ENCODE peak calls at places on chromosomes 2 and 18, in ten cellular contexts. B, C, P, V, D, W, J, F, N and G are unnamed samples. For H3K4me1, the result is how much of the 10 kb centered on the place peaks cover.

GRCh38 chr2:177758591-177759371 is 313.8 kb downstream of the PDE11A start:
- DNase-seq in B (peak), C (peak), P (no peak), V (no peak), D (peak), W (no peak), J (no peak), F (no peak), N (no peak), G (peak)

GRCh38 chr2:28624798-28625701 is 126.6 kb upstream of the PPP1CB start:
- DNase-seq in B (peak), C (peak), P (peak), V (peak), D (no peak), W (peak), J (peak), F (peak), N (no peak), G (no peak)

GRCh38 chr18:23143059-23143831 is 8.0 kb downstream of the CABLES1 start:
- DNase-seq in B (no peak), C (no peak), P (no peak), V (no peak), D (peak), W (no peak), J (peak), F (no peak), N (no peak), G (no peak)

GRCh38 chr2:77521931-77522470 is at the start of gene LRRTM4:
- DNase-seq in B (no peak), C (peak), P (no peak), V (no peak), D (no peak), W (no peak), J (no peak), F (no peak), N (no peak), G (no peak)

GRCh38 chr2:80022018-80022417 is 282.5 kb downstream of the LRRTM1 start:
- DNase-seq in B (no peak), C (no peak), P (no peak), V (no peak), D (no peak), W (no peak), J (no peak), F (no peak), N (no peak), G (no peak)

GRCh38 chr2:69185807-69186206 is 172.8 kb downstream of the ANTXR1 start:
- DNase-seq in B (no peak), C (no peak), P (no peak), V (no peak), D (no peak), W (no peak), J (no peak), F (no peak), N (no peak), G (no peak)

GRCh38 chr2:106269591-106270291 is 75.6 kb upstream of the UXS1 start:
- DNase-seq in B (no peak), C (peak), P (no peak), V (peak), D (no peak), W (no peak), J (peak), F (peak), N (peak), G (no peak)

GRCh38 chr2:101644842-101645383 is 52.6 kb upstream of the MAP4K4 start:
- DNase-seq in B (no peak), C (no peak), P (no peak), V (no peak), D (no peak), W (no peak), J (no peak), F (no peak), N (no peak), G (no peak)

GRCh38 chr2:122412360-122412759 is 656.9 kb downstream of the TSN start:
- DNase-seq in B (no peak), C (no peak), P (no peak), V (no peak), D (no peak), W (no peak), J (no peak), F (no peak), N (no peak), G (no peak)

GRCh38 chr2:208254871-208255556 is at the start of gene IDH1:
- DNase-seq in B (peak), C (peak), P (peak), V (peak), D (peak), W (peak), J (peak), F (peak), N (peak), G (peak)

GRCh38 chr18:46439037-46439436 is 218.0 kb downstream of the LOXHD1 start:
- DNase-seq in B (no peak), C (no peak), P (no peak), V (no peak), D (no peak), W (no peak), J (no peak), F (no peak), N (no peak), G (no peak)

GRCh38 chr2:25161055-25161781 is 7.2 kb downstream of the POMC start:
- DNase-seq in B (no peak), C (peak), P (no peak), V (peak), D (no peak), W (peak), J (no peak), F (peak), N (no peak), G (peak)

GRCh38 chr18:5298156-5298852 is 2.8 kb upstream of the ZBTB14 start:
- DNase-seq in B (peak), C (no peak), P (no peak), V (no peak), D (no peak), W (no peak), J (no peak), F (no peak), N (no peak), G (no peak)

GRCh38 chr18:58196164-58196563 is 152.1 kb downstream of the NEDD4L start:
- DNase-seq in B (no peak), C (no peak), P (no peak), V (no peak), D (no peak), W (no peak), J (no peak), F (no peak), N (no peak), G (peak)

GRCh38 chr2:109680523-109681297 is 66.5 kb downstream of the SOWAHC start:
- DNase-seq in B (peak), C (no peak), P (no peak), V (no peak), D (no peak), W (no peak), J (no peak), F (no peak), N (no peak), G (no peak)

GRCh38 chr2:207054521-207054920 is 111.2 kb downstream of the KLF7 start:
- DNase-seq in B (no peak), C (no peak), P (no peak), V (no peak), D (no peak), W (no peak), J (no peak), F (no peak), N (no peak), G (no peak)

GRCh38 chr2:9638532-9638931 is 7.7 kb upstream of the YWHAQ start:
- DNase-seq in B (peak), C (no peak), P (no peak), V (no peak), D (peak), W (peak), J (peak), F (peak), N (peak), G (peak)

GRCh38 chr2:201157694-201158093 is 25.2 kb upstream of the CASP10 start:
- DNase-seq in B (no peak), C (no peak), P (no peak), V (no peak), D (no peak), W (no peak), J (no peak), F (no peak), N (no peak), G (no peak)

GRCh38 chr2:228181098-228182019 is at the start of gene SPHKAP:
- DNase-seq in B (no peak), C (peak), P (no peak), V (peak), D (no peak), W (no peak), J (no peak), F (no peak), N (no peak), G (no peak)

GRCh38 chr18:34789768-34790344 is 79.8 kb downstream of the DTNA start:
- DNase-seq in B (no peak), C (no peak), P (no peak), V (no peak), D (no peak), W (no peak), J (no peak), F (no peak), N (no peak), G (no peak)

GRCh38 chr2:104004818-104005217 is 849.1 kb upstream of the POU3F3 start:
- DNase-seq in B (no peak), C (no peak), P (no peak), V (no peak), D (no peak), W (no peak), J (no peak), F (no peak), N (no peak), G (no peak)

GRCh38 chr2:44927979-44928659 is 13.4 kb upstream of the SIX3 start:
- DNase-seq in B (no peak), C (peak), P (no peak), V (no peak), D (no peak), W (no peak), J (no peak), F (no peak), N (no peak), G (no peak)

GRCh38 chr2:172105715-172106124 is 3.0 kb upstream of the DLX2 start:
- DNase-seq in B (no peak), C (peak), P (no peak), V (no peak), D (no peak), W (no peak), J (no peak), F (no peak), N (no peak), G (no peak)

GRCh38 chr2:127086800-127087737 is 19.9 kb downstream of the BIN1 start:
- DNase-seq in B (no peak), C (peak), P (peak), V (peak), D (no peak), W (peak), J (peak), F (peak), N (no peak), G (peak)

GRCh38 chr18:23238651-23239349 is 103.5 kb downstream of the CABLES1 start:
- DNase-seq in B (no peak), C (peak), P (no peak), V (no peak), D (no peak), W (no peak), J (peak), F (no peak), N (no peak), G (peak)

GRCh38 chr18:13378150-13378549 is 159.6 kb downstream of the LDLRAD4 start:
- DNase-seq in B (no peak), C (no peak), P (no peak), V (no peak), D (no peak), W (peak), J (no peak), F (no peak), N (no peak), G (no peak)

GRCh38 chr18:76452357-76452756 is 42.7 kb downstream of the ZNF516 start:
- DNase-seq in B (no peak), C (peak), P (no peak), V (no peak), D (no peak), W (peak), J (no peak), F (no peak), N (no peak), G (no peak)

GRCh38 chr2:148342091-148342490 is 302.5 kb upstream of the EPC2 start:
- DNase-seq in B (no peak), C (no peak), P (no peak), V (no peak), D (no peak), W (no peak), J (no peak), F (no peak), N (no peak), G (no peak)

GRCh38 chr2:215136669-215137328 is 1.6 kb downstream of the ABCA12 start:
- DNase-seq in B (no peak), C (no peak), P (peak), V (no peak), D (no peak), W (no peak), J (no peak), F (no peak), N (no peak), G (no peak)

GRCh38 chr2:28117104-28117596 is 226.6 kb downstream of the BABAM2 start:
- DNase-seq in B (peak), C (no peak), P (no peak), V (no peak), D (no peak), W (no peak), J (no peak), F (no peak), N (no peak), G (no peak)

GRCh38 chr2:10813085-10813748 is 632 bp upstream of the PDIA6 start:
- DNase-seq in B (no peak), C (no peak), P (no peak), V (no peak), D (no peak), W (peak), J (no peak), F (no peak), N (no peak), G (no peak)

GRCh38 chr2:10810175-10811161 is 2.1 kb downstream of the PDIA6 start:
- DNase-seq in B (no peak), C (no peak), P (peak), V (no peak), D (no peak), W (peak), J (no peak), F (no peak), N (no peak), G (peak)

GRCh38 chr2:10811552-10811951 is 1.0 kb downstream of the PDIA6 start:
- DNase-seq in B (no peak), C (peak), P (no peak), V (peak), D (no peak), W (peak), J (no peak), F (no peak), N (no peak), G (peak)

GRCh38 chr2:10814142-10814541 is 1.6 kb upstream of the PDIA6 start:
- DNase-seq in B (no peak), C (peak), P (no peak), V (peak), D (no peak), W (peak), J (no peak), F (no peak), N (no peak), G (peak)

DNA sequence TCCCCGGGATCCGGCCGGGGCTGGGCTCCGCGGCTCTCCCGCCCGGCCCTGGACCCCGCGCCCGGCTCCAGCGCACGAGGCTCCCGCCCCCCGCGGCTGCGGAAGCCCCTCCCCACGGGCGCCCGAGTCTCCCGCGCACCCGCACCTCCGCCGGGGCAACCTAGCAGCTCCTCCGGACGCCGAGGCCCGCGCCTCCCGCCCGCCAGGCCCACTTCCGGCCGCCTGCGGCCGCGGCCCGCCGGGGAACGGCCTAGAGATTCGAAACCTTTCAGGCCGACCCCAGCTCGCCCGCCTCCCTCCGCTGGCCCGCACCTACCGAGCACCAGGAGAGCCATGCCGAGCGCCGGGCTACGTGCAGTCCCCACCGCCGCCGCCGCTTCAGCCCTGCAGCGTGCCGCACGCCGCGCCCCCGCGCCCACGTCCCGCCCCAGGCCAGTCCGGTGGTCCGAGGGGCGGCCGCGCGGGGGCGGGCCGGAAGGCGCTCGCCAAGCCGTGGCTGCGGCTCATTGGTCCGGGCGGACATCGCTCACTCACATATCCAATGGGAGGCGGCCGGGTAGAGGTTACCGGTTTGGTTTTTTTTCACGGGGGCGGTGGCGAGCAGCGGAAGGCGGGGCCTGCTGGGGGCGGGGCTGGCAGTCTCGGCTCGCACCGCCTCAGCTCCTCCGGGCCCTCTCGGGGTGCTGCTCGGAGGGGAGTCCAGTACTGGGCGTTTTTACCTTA is at the start of gene PDIA6:
- DNase-seq in B (peak), C (peak), P (peak), V (peak), D (peak), W (peak), J (peak), F (peak), N (peak), G (peak)
- TF ChIP-seq POLR2AphosphoS5 in B (peak), C (peak), P (no peak), V (peak), D (peak), W (peak), J (peak), F (peak), N (peak), G (peak)

GRCh38 chr2:195664528-195664927 is 7.5 kb downstream of the SLC39A10 start:
- DNase-seq in B (no peak), C (no peak), P (no peak), V (no peak), D (no peak), W (no peak), J (no peak), F (no peak), N (no peak), G (no peak)

GRCh38 chr2:195662138-195662537 is 5.1 kb downstream of the SLC39A10 start:
- DNase-seq in B (no peak), C (no peak), P (no peak), V (no peak), D (no peak), W (no peak), J (no peak), F (no peak), N (no peak), G (no peak)

GRCh38 chr2:195667974-195668373 is 10.9 kb downstream of the SLC39A10 start:
- DNase-seq in B (no peak), C (no peak), P (no peak), V (no peak), D (no peak), W (no peak), J (no peak), F (no peak), N (no peak), G (no peak)

GRCh38 chr2:195663007-195663406 is 6.0 kb downstream of the SLC39A10 start:
- DNase-seq in B (no peak), C (no peak), P (no peak), V (no peak), D (no peak), W (no peak), J (no peak), F (no peak), N (no peak), G (no peak)

GRCh38 chr2:195666113-195666712 is 9.2 kb downstream of the SLC39A10 start:
- DNase-seq in B (no peak), C (no peak), P (no peak), V (no peak), D (no peak), W (no peak), J (no peak), F (no peak), N (no peak), G (peak)
- H3K4me1 ChIP-seq in B (under half), C (under half), P (under half), V (under half), D (under half), W (under half), J (under half), F (under half), N (under half), G (under half)

DNA sequence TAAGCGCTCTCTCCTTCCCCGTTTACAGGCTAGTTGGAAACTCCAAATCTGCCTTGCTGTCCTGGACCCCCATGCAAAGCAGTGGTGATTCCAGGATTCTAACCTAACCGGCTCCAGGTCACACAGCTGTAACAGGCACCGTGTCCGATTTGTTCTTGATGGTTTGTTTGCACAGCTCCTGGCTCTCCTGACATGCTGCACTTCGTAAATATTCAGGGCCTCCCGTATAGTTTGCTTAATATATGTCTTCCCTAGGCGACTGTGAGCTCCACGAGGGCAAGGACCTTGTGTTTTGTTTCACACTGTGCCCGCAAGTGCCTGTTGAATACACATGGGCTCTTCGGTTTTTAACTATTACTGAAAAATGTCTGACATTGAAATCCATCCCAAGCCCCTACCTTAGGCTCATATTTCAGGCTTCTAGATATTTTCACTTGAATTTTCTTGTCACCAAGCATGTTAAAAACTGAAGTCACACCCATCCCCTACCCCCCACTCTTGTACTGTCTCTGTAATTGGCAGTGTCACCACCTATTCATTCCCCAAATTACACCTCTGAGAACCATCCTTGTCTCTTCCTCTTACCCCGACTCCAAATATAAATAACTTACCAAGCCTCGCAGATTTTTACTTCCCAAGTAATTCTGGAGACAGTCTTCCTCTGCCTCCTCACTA is 1.0 kb upstream of the PUM2 start:
- DNase-seq in B (peak), C (no peak), P (no peak), V (no peak), D (no peak), W (no peak), J (no peak), F (peak), N (peak), G (no peak)
- TF ChIP-seq POLR2AphosphoS5 in B (peak), C (no peak), P (no peak), V (no peak), D (no peak), W (no peak), J (no peak), F (no peak), N (no peak), G (no peak)

DNA sequence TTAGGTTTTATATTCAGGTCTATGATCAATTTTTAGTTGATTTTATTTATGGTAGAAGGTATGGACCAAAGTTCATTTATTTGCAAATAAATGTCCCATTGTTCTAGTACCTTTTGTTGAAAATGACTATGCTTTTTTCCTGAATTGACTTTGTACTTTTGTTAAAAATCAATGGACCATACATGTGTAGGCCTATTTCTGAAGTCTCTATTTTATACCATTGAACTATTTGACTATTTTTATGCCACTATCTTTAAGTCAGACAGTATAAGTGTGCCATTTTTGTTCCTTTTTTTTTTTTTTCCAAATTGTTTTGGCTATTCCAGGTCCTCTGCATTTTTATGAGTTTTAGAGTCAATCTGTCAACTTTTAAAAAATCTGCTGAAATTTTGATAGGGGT is 73.6 kb upstream of the UGP2 start:
- DNase-seq in B (no peak), C (no peak), P (no peak), V (no peak), D (no peak), W (no peak), J (no peak), F (no peak), N (no peak), G (no peak)
- H3K4me1 ChIP-seq in B (under half), C (under half), P (under half), V (under half), D (under half), W (under half), J (under half), F (under half), N (under half), G (under half)

GRCh38 chr2:35846-36245 is 10.5 kb downstream of the FAM110C start:
- DNase-seq in B (no peak), C (no peak), P (no peak), V (no peak), D (no peak), W (no peak), J (no peak), F (peak), N (no peak), G (no peak)

GRCh38 chr2:38155-38554 is 8.2 kb downstream of the FAM110C start:
- DNase-seq in B (no peak), C (no peak), P (no peak), V (no peak), D (peak), W (no peak), J (peak), F (peak), N (no peak), G (no peak)

GRCh38 chr2:29254-29653 is 17.1 kb downstream of the FAM110C start:
- DNase-seq in B (no peak), C (no peak), P (no peak), V (no peak), D (no peak), W (no peak), J (no peak), F (no peak), N (no peak), G (no peak)

GRCh38 chr2:32068-32467 is 14.2 kb downstream of the FAM110C start:
- DNase-seq in B (no peak), C (no peak), P (no peak), V (no peak), D (no peak), W (no peak), J (no peak), F (no peak), N (no peak), G (no peak)

GRCh38 chr2:33620-34019 is 12.7 kb downstream of the FAM110C start:
- DNase-seq in B (peak), C (no peak), P (no peak), V (no peak), D (peak), W (no peak), J (no peak), F (peak), N (no peak), G (no peak)
- TF ChIP-seq POLR2AphosphoS5 in B (no peak), C (no peak), P (no peak), V (no peak), D (peak), W (no peak), J (no peak), F (peak), N (no peak), G (no peak)